ENCODE peak calls at places on chromosome 7, in four cellular contexts. Z, P, T and O are unnamed samples.

GRCh38 chr7:153401795-153402720 is 642.5 kb downstream of the ACTR3B start:
- DNase-seq in Z (no peak), P (no peak), T (no peak), O (no peak)

GRCh38 chr7:16933296-16934248 is 51.8 kb upstream of the AGR3 start:
- DNase-seq in T (no peak), Z (no peak), P (no peak), O (no peak)

GRCh38 chr7:131753620-131754222 is 197.3 kb upstream of the PODXL start:
- DNase-seq in Z (no peak), T (peak), P (no peak), O (peak)

GRCh38 chr7:10474048-10474447 is 499.6 kb upstream of the PHF14 start:
- DNase-seq in T (no peak), Z (no peak), P (no peak), O (no peak)

GRCh38 chr7:81725496-81726117 is 44.2 kb downstream of the HGF start:
- DNase-seq in P (no peak), Z (peak), T (peak), O (no peak)

GRCh38 chr7:12893292-12893691 is 205.9 kb downstream of the ARL4A start:
- DNase-seq in T (no peak), Z (no peak), P (no peak), O (no peak)

GRCh38 chr7:43905209-43905946 is 1.0 kb downstream of the URGCP start:
- DNase-seq in P (no peak), T (peak), Z (peak), O (no peak)

GRCh38 chr7:16810573-16810972 is 5.8 kb upstream of the AGR2 start:
- DNase-seq in Z (no peak), P (no peak), T (no peak), O (no peak)

GRCh38 chr7:106668853-106669539 is 8.0 kb upstream of the CCDC71L start:
- DNase-seq in T (no peak), P (no peak), Z (no peak), O (no peak)

GRCh38 chr7:75905785-75906604 is 9.0 kb upstream of the POR start:
- DNase-seq in P (no peak), Z (peak), T (peak), O (no peak)

GRCh38 chr7:143013473-143013872 is 13.5 kb downstream of the OR9A2 start:
- DNase-seq in Z (peak), T (peak), P (no peak), O (no peak)

GRCh38 chr7:82335927-82336326 is 107.7 kb downstream of the CACNA2D1 start:
- DNase-seq in Z (no peak), P (no peak), T (peak), O (peak)

GRCh38 chr7:24304494-24305095 is 20.6 kb downstream of the NPY start:
- DNase-seq in P (no peak), Z (no peak), T (no peak), O (no peak)

GRCh38 chr7:12957487-12957886 is 270.1 kb downstream of the ARL4A start:
- DNase-seq in Z (no peak), P (no peak), T (no peak), O (no peak)

GRCh38 chr7:142459557-142459963 is 201.7 kb upstream of the PRSS58 start:
- DNase-seq in P (peak), Z (peak), T (peak), O (peak)

GRCh38 chr7:31111109-31111451 is 59.0 kb downstream of the ADCYAP1R1 start:
- DNase-seq in P (no peak), Z (no peak), T (no peak), O (no peak)

GRCh38 chr7:71495828-71496227 is 363.9 kb downstream of the GALNT17 start:
- DNase-seq in T (no peak), Z (no peak), P (no peak), O (no peak)

GRCh38 chr7:134448359-134449229 is 10.3 kb downstream of the AKR1B1 start:
- DNase-seq in P (no peak), T (peak), Z (peak), O (no peak)

GRCh38 chr7:142516038-142516501 is 233.2 kb upstream of the PRSS1 start:
- DNase-seq in P (peak), T (peak), Z (peak), O (peak)

GRCh38 chr7:157569967-157570366 is 233.2 kb downstream of the DNAJB6 start:
- DNase-seq in P (no peak), Z (no peak), T (no peak), O (no peak)

GRCh38 chr7:157568785-157569584 is 232.2 kb downstream of the DNAJB6 start:
- DNase-seq in T (peak), Z (peak), P (peak), O (no peak)

GRCh38 chr7:157566631-157567006 is 229.8 kb downstream of the DNAJB6 start:
- DNase-seq in T (no peak), Z (no peak), P (no peak), O (no peak)

GRCh38 chr7:157567666-157568065 is 230.9 kb downstream of the DNAJB6 start:
- DNase-seq in P (no peak), Z (no peak), T (no peak), O (no peak)

DNA sequence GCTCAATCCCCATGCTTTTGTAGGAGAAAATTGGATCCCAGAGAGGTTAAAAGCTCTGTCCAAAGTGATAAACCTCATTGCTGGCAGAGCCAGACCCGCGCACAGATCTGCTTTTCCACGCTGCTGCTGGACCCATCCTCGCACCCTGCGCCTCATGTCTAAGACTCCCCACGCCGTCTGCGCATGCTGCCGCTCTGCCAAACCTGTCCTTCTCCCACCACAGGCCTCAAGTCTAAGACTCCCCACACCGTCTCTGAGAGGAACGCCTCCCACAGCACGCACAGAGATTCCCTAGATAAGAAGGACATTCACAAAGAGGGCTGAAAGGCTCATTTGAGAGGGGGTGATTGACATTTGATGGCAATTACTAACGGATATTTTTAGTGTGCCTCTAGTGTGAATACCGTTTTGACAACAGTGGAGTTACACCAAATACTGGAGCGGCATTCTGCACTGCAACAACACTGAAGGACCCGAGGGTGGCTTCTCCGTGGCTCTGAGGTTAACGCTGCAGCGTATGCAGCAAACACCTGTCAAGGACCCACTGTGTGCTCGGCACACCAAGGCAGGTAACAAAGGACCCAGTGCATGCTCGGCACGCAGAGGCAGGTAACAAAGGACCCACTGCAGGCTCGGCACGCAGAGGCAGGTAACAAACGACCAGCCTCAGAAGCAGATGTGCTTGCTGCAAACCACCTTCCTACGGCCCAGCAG is 231.4 kb downstream of the DNAJB6 start:
- DNase-seq in P (no peak), Z (no peak), T (no peak), O (no peak)
- H3K4me3 ChIP-seq in P (peak), Z (peak), T (peak), O (no peak)

DNA sequence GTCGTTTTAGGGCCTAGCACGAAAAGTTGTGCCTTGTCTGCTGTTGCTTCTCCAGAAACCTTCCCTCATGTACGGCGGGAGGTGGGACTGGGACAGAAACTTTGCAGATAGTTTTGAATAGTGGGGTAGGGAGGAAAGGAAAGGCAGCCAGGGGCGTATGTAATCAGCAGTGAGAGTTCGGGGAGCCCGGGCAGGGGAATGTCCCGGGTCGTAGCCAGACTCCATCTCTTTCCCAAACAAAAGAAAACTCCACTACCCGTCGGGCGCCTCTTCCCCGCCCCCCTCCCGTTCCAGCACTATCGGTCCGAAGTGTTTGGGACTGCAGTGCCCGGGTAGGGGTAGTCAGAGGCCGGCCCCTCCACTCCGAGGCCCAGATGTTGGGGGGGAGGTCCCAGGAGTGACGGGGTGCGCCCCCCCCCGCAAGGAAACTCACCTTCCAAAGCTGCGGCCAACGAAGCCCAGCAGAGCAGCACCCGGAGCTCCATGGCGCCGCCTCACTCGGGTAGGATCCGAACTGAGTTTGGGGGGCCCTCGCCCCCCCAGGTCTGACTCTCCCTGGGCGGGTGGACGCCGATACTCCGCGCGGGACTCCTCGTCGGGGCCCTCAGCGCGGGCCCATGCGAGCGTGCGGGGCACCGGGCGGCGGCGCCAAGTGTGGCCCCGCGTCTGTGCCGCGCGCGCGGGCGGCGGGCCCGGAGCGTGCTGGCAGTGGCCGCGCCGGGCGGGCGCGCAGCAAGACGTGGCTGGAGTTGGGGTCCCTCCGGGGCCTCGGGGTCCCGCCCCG is 585 bp downstream of the EPHB4 start:
- DNase-seq in P (no peak), T (no peak), Z (no peak), O (no peak)
- H3K4me3 ChIP-seq in P (no peak), T (peak), Z (peak), O (peak)

GRCh38 chr7:50783304-50783703 is 608 bp upstream of the GRB10 start:
- DNase-seq in T (no peak), P (no peak), Z (no peak), O (no peak)
- H3K4me3 ChIP-seq in T (peak), P (no peak), Z (peak), O (peak)

GRCh38 chr7:46786221-46786951 is 795.5 kb downstream of the TNS3 start:
- DNase-seq in P (no peak), T (peak), Z (peak), O (no peak)
- H3K4me3 ChIP-seq in P (no peak), T (no peak), Z (no peak), O (no peak)

DNA sequence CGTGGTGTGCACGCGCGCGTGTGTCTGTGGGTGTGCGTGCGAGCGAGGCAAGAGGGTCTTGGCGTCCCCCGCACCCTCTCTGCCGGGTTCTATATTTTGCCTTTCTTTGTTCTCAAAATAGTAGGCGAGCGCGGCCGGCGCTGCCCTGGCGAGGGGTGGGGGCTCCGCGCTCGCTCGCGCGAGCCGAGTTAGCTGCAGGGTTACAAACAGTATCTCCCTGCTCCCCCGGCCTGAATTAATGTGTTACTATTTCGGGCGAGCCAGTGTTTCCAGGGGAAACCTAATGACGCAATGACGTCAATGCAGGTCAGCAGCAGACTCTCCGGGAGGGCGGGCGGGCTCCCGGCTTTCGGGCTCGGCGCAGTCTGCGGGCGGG is 73.8 kb upstream of the LEP start:
- DNase-seq in T (peak), Z (peak), P (no peak), O (peak)
- H3K4me3 ChIP-seq in T (peak), Z (peak), P (no peak), O (peak)

DNA sequence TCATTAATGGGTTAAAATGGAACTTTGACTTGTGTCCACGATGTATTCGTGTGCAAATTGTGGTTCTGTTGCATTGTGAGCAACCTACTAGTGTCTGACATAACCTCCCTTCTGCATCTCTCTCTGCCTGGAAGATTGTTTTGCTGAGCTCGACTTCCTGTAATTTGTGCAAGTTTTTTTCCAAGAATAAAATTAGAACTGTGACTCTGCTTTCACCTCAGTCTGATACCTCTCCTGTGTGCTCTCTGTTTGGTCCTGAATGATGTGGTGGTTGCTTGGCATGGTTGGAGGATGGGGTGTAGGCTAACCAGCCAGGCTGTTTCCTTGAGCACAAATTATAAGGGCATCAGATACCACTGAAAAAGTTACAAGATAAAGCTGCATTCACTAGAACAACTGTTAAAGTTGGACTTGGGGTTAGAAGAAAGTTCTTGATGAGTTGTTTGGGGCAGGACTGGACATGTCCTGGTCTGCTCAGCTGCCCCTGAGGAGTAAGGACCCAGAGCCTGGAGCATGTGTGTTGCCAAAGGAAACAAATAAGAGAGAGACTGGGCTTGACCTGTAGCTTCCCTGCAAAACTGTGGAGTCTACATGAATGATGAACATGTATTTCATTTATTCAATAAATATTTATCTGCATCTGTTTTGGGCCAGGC is 1.9 kb upstream of the VOPP1 start:
- DNase-seq in Z (peak), T (peak), P (no peak), O (no peak)
- H3K4me3 ChIP-seq in Z (no peak), T (no peak), P (peak), O (no peak)

GRCh38 chr7:44976040-44976745 is 2.6 kb downstream of the MYO1G start:
- DNase-seq in T (no peak), P (no peak), Z (no peak), O (no peak)
- H3K4me3 ChIP-seq in T (no peak), P (peak), Z (no peak), O (no peak)

DNA sequence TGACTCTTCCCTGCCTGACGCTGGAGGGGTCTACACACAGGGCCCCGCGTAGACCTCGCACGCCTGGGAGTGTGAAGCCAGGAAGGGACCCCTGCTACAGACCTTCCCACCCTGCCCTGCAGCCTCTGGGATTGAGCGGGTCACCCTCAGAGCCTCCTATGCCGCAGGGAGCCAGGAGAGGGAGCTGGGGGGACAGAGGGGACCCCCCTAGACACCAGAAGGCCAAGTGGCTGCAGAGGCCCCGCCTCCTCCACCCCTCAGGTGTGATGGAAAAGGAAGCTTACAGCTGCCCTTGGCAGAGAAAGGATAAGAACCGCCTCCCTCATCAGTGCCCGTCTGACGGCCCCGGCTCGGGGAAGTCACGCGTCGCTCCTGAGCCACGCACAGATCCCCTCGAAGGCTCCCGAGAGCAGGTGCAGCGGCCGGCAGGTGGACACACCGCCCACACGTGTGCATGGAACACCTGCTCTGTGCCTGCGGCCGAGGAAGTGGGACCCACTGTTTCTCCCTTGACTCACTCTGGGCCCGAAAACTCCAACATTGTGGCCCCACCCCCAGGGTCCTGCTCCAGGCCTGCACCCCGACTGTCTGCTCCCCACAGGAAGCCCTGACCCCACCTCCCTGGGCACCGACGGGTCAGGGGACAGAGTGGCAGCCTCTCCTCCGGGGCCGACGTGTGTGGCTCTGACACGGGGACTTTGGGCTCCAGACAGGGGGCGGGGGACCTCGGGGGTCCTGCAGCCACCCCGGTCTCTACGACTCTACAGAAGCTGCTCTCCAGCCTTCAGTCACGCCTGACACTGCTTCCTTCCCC is 73.3 kb downstream of the MICALL2 start:
- DNase-seq in T (no peak), Z (no peak), P (no peak), O (no peak)
- H3K4me3 ChIP-seq in T (no peak), Z (no peak), P (no peak), O (no peak)